ENCODE peak calls at places on chromosomes 11 and 22, in five cellular contexts. One of them, this sample, is unnamed.

GRCh38 chr11:95081010-95081409 is 8.6 kb upstream of the ENDOD1 start:
- DNase-seq in HepG2: no peak
- DNase-seq in WTC11: no peak
- DNase-seq in K562: no peak
- DNase-seq in H1: no peak
- DNase-seq in this sample: no peak

GRCh38 chr11:2789791-2790580 is 90.2 kb upstream of the KCNQ1OT1 start:
- DNase-seq in HepG2: no peak
- DNase-seq in WTC11: peak
- DNase-seq in H1: no peak
- DNase-seq in K562: no peak
- DNase-seq in this sample: no peak

GRCh38 chr11:6431861-6432260 is 8.9 kb downstream of the HPX start:
- DNase-seq in H1: no peak
- DNase-seq in WTC11: no peak
- DNase-seq in K562: no peak
- DNase-seq in HepG2: no peak
- DNase-seq in this sample: no peak

GRCh38 chr11:64144587-64145295 is 21.2 kb downstream of the MACROD1 start:
- DNase-seq in WTC11: no peak
- DNase-seq in K562: no peak
- DNase-seq in H1: no peak
- DNase-seq in HepG2: no peak
- DNase-seq in this sample: no peak

GRCh38 chr11:119120639-119121007 is 757 bp upstream of the HINFP start:
- DNase-seq in WTC11: no peak
- DNase-seq in HepG2: no peak
- DNase-seq in K562: peak
- DNase-seq in H1: no peak
- DNase-seq in this sample: no peak

GRCh38 chr22:42927966-42928365 is 70.9 kb upstream of the ARFGAP3 start:
- DNase-seq in K562: no peak
- DNase-seq in HepG2: no peak
- DNase-seq in WTC11: no peak
- DNase-seq in H1: no peak
- DNase-seq in this sample: no peak

GRCh38 chr11:119723952-119724325 is 5.1 kb downstream of the NECTIN1 start:
- DNase-seq in WTC11: no peak
- DNase-seq in HepG2: no peak
- DNase-seq in H1: no peak
- DNase-seq in K562: no peak
- DNase-seq in this sample: no peak

GRCh38 chr11:124977006-124977405 is 23.0 kb downstream of the CCDC15 start:
- DNase-seq in WTC11: no peak
- DNase-seq in K562: no peak
- DNase-seq in H1: no peak
- DNase-seq in HepG2: no peak
- DNase-seq in this sample: no peak

GRCh38 chr22:38873469-38874411 is 1.7 kb upstream of the CBX6 start:
- DNase-seq in H1: peak
- DNase-seq in WTC11: no peak
- DNase-seq in K562: no peak
- DNase-seq in HepG2: no peak
- DNase-seq in this sample: no peak

GRCh38 chr11:60918941-60919275 is 5.0 kb downstream of the TMEM109 start:
- DNase-seq in K562: no peak
- DNase-seq in HepG2: no peak
- DNase-seq in H1: no peak
- DNase-seq in WTC11: no peak
- DNase-seq in this sample: no peak

GRCh38 chr11:128694618-128695481 is 978 bp downstream of the FLI1 start:
- DNase-seq in K562: no peak
- DNase-seq in HepG2: no peak
- DNase-seq in WTC11: peak
- DNase-seq in H1: peak
- DNase-seq in this sample: peak

GRCh38 chr11:126567419-126567818 is 211.9 kb downstream of the ST3GAL4 start:
- DNase-seq in HepG2: no peak
- DNase-seq in K562: no peak
- DNase-seq in H1: no peak
- DNase-seq in WTC11: no peak
- DNase-seq in this sample: no peak
- TF ChIP-seq CTCF in HepG2: no peak
- TF ChIP-seq CTCF in K562: peak
- TF ChIP-seq CTCF in H1: peak
- TF ChIP-seq CTCF in WTC11: no peak
- TF ChIP-seq CTCF in this sample: peak

GRCh38 chr11:9351956-9352355 is 32.5 kb upstream of the IPO7 start:
- DNase-seq in WTC11: no peak
- DNase-seq in K562: no peak
- DNase-seq in H1: no peak
- DNase-seq in HepG2: no peak
- DNase-seq in this sample: no peak

GRCh38 chr11:9341638-9342137 is 27.3 kb upstream of the TMEM41B start:
- DNase-seq in WTC11: no peak
- DNase-seq in K562: no peak
- DNase-seq in H1: no peak
- DNase-seq in HepG2: no peak
- DNase-seq in this sample: no peak

GRCh38 chr11:9344046-9344680 is 29.8 kb upstream of the TMEM41B start:
- DNase-seq in WTC11: no peak
- DNase-seq in HepG2: peak
- DNase-seq in K562: no peak
- DNase-seq in H1: no peak
- DNase-seq in this sample: no peak

GRCh38 chr11:9351321-9351881 is 33.1 kb upstream of the IPO7 start:
- DNase-seq in WTC11: no peak
- DNase-seq in K562: no peak
- DNase-seq in HepG2: no peak
- DNase-seq in H1: no peak
- DNase-seq in this sample: no peak

GRCh38 chr11:9347100-9347499 is 32.7 kb upstream of the TMEM41B start:
- DNase-seq in H1: no peak
- DNase-seq in HepG2: no peak
- DNase-seq in WTC11: no peak
- DNase-seq in K562: peak
- DNase-seq in this sample: peak
- TF ChIP-seq CREB1 in H1: no peak
- TF ChIP-seq CREB1 in HepG2: no peak
- TF ChIP-seq CREB1 in WTC11: no peak
- TF ChIP-seq CREB1 in K562: no peak
- TF ChIP-seq CREB1 in this sample: no peak

DNA sequence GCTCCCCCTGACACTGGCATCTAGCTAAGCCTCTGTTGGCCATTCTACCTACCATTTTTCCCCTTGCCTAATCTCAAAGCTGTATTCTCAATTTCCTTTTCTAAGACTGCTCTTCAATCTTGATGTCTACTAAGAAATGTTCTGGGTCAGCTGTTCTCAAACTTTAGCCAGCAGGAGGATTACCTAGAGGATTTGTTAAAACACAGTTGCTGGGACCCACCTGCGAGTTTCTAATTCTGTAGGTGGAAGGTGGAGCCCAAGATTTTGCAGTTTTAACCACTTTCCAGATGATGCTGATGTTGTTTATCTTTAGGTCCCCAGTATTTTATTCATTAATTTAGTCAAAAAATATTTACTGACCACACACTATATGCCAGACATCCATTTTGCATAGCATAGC is 9.3 kb upstream of the ARHGAP42 start:
- DNase-seq in WTC11: no peak
- DNase-seq in K562: no peak
- DNase-seq in H1: no peak
- DNase-seq in HepG2: no peak
- DNase-seq in this sample: no peak
- TF ChIP-seq CTCF in WTC11: no peak
- TF ChIP-seq CTCF in K562: no peak
- TF ChIP-seq CTCF in H1: no peak
- TF ChIP-seq CTCF in HepG2: no peak
- TF ChIP-seq CTCF in this sample: no peak

GRCh38 chr11:32573228-32573627 is 10.4 kb upstream of the EIF3M start:
- DNase-seq in WTC11: no peak
- DNase-seq in K562: no peak
- DNase-seq in H1: no peak
- DNase-seq in HepG2: no peak
- DNase-seq in this sample: no peak
- TF ChIP-seq CREB1 in WTC11: no peak
- TF ChIP-seq CREB1 in K562: no peak
- TF ChIP-seq CREB1 in H1: no peak
- TF ChIP-seq CREB1 in HepG2: no peak
- TF ChIP-seq CREB1 in this sample: no peak

GRCh38 chr11:103637250-103637649 is 399.2 kb upstream of the DDI1 start:
- DNase-seq in HepG2: no peak
- DNase-seq in H1: no peak
- DNase-seq in K562: no peak
- DNase-seq in WTC11: no peak
- DNase-seq in this sample: peak

GRCh38 chr11:103631841-103632240 is 404.6 kb upstream of the DDI1 start:
- DNase-seq in WTC11: no peak
- DNase-seq in HepG2: no peak
- DNase-seq in H1: no peak
- DNase-seq in K562: no peak
- DNase-seq in this sample: no peak

GRCh38 chr11:103636232-103636631 is 400.2 kb upstream of the DDI1 start:
- DNase-seq in K562: no peak
- DNase-seq in H1: no peak
- DNase-seq in HepG2: no peak
- DNase-seq in WTC11: no peak
- DNase-seq in this sample: no peak

GRCh38 chr11:103633819-103634590 is 402.4 kb upstream of the DDI1 start:
- DNase-seq in H1: no peak
- DNase-seq in WTC11: no peak
- DNase-seq in HepG2: no peak
- DNase-seq in K562: no peak
- DNase-seq in this sample: no peak

GRCh38 chr11:103633037-103633788 is 403.2 kb upstream of the DDI1 start:
- DNase-seq in K562: no peak
- DNase-seq in HepG2: no peak
- DNase-seq in H1: no peak
- DNase-seq in WTC11: no peak
- DNase-seq in this sample: peak
- TF ChIP-seq CTCF in K562: no peak
- TF ChIP-seq CTCF in HepG2: no peak
- TF ChIP-seq CTCF in H1: no peak
- TF ChIP-seq CTCF in WTC11: no peak
- TF ChIP-seq CTCF in this sample: no peak

GRCh38 chr22:46764140-46764680 is 1.8 kb downstream of the TBC1D22A start:
- DNase-seq in WTC11: no peak
- DNase-seq in HepG2: no peak
- DNase-seq in K562: no peak
- DNase-seq in H1: no peak
- DNase-seq in this sample: no peak

GRCh38 chr22:46762238-46763050 is at the start of gene TBC1D22A:
- DNase-seq in H1: peak
- DNase-seq in K562: peak
- DNase-seq in HepG2: peak
- DNase-seq in WTC11: peak
- DNase-seq in this sample: peak

GRCh38 chr22:46763051-46763705 is 728 bp downstream of the TBC1D22A start:
- DNase-seq in K562: peak
- DNase-seq in WTC11: no peak
- DNase-seq in H1: no peak
- DNase-seq in HepG2: no peak
- DNase-seq in this sample: peak

GRCh38 chr22:46761017-46761416 is 1.4 kb upstream of the TBC1D22A start:
- DNase-seq in HepG2: no peak
- DNase-seq in WTC11: no peak
- DNase-seq in K562: no peak
- DNase-seq in H1: no peak
- DNase-seq in this sample: no peak

GRCh38 chr22:46761539-46762237 is 762 bp upstream of the TBC1D22A start:
- DNase-seq in WTC11: no peak
- DNase-seq in K562: no peak
- DNase-seq in H1: no peak
- DNase-seq in HepG2: no peak
- DNase-seq in this sample: peak
- TF ChIP-seq CREB1 in WTC11: no peak
- TF ChIP-seq CREB1 in K562: no peak
- TF ChIP-seq CREB1 in H1: no peak
- TF ChIP-seq CREB1 in HepG2: no peak
- TF ChIP-seq CREB1 in this sample: no peak